ENCODE peak calls at places on chromosomes 11 and 22, in ten cellular contexts. I is dermis microvascular lymphatic vessel endothelial cell; W is HEK293T; Z is uterus; K is aorta; H is activated T-cell treated with anti-CD3 and anti-CD28 coated beads, Interleukin-2, amount 50 U/mL, for 1 hour; F is myocyte; P is amniotic epithelial cell; O is Kasumi-1; V is stimulated activated CD4-positive, alpha-beta T cell treated with anti-CD3 and anti-CD28 coated beads, Interleukin-1b, Interleukin-23, amount 100 ng/mL, for 4 hours. E is an unnamed sample.

GRCh38 chr11:70757241-70757640 is 358.9 kb downstream of the CTTN start:
- DNase-seq in I (no peak), W (no peak), Z (no peak), K (no peak), H (no peak), F (no peak), P (no peak), O (no peak), V (no peak), E (no peak)

GRCh38 chr11:75718406-75719088 is 909 bp downstream of the MOGAT2 start:
- DNase-seq in I (no peak), W (no peak), Z (no peak), K (no peak), H (no peak), F (no peak), P (no peak), O (no peak), V (no peak), E (no peak)

GRCh38 chr22:22810018-22810427 is 77.6 kb upstream of the IGLL5 start:
- DNase-seq in I (peak; percentile 54), W (no peak), Z (no peak), K (peak; percentile 69), H (peak; percentile 69), F (peak; percentile 33), P (peak; percentile 10), O (peak; percentile 54), V (peak; percentile 54), E (no peak)

GRCh38 chr11:36258730-36259360 is 30.4 kb downstream of the COMMD9 start:
- DNase-seq in I (peak; percentile 81), W (peak; percentile 68), Z (peak; percentile 47), K (peak; percentile 70), H (no peak), F (peak; percentile 64), P (peak; percentile 79), O (peak; percentile 84), V (peak; percentile 5), E (no peak)

GRCh38 chr11:96817488-96817887 is 427.7 kb downstream of the JRKL start:
- DNase-seq in I (no peak), W (no peak), Z (no peak), K (no peak), H (no peak), F (no peak), P (peak; percentile 73), O (no peak), V (no peak), E (no peak)

GRCh38 chr11:94151903-94152677 is 23.4 kb downstream of the PANX1 start:
- DNase-seq in I (peak; percentile 87), W (no peak), Z (no peak), K (peak; percentile 65), H (no peak), F (peak; percentile 82), P (peak; percentile 84), O (peak; percentile 22), V (no peak), E (no peak)

GRCh38 chr11:100681064-100681502 is 6.0 kb upstream of the ARHGAP42 start:
- DNase-seq in I (peak; percentile 62), W (no peak), Z (peak; percentile 51), K (peak; percentile 77), H (no peak), F (peak; percentile 84), P (peak; percentile 50), O (peak; percentile 84), V (no peak), E (no peak)

GRCh38 chr11:46348566-46348981 is 1.3 kb downstream of the DGKZ start:
- DNase-seq in I (no peak), W (no peak), Z (no peak), K (no peak), H (no peak), F (peak; percentile 30), P (no peak), O (no peak), V (no peak), E (no peak)

GRCh38 chr11:109677876-109678275 is 255.9 kb downstream of the C11orf87 start:
- DNase-seq in I (no peak), W (no peak), Z (no peak), K (no peak), H (no peak), F (no peak), P (no peak), O (no peak), V (no peak), E (no peak)

GRCh38 chr11:44624761-44625221 is 59.3 kb downstream of the CD82 start:
- DNase-seq in I (no peak), W (no peak), Z (peak; percentile 14), K (no peak), H (no peak), F (peak; percentile 67), P (peak; percentile 72), O (no peak), V (no peak), E (no peak)

GRCh38 chr11:27414644-27415043 is 51.6 kb upstream of the CCDC34 start:
- DNase-seq in I (no peak), W (no peak), Z (no peak), K (no peak), H (no peak), F (no peak), P (no peak), O (no peak), V (no peak), E (no peak)

GRCh38 chr11:1840780-1841480 is 2.1 kb downstream of the TNNI2 start:
- DNase-seq in I (no peak), W (no peak), Z (no peak), K (peak; percentile 48), H (no peak), F (no peak), P (no peak), O (no peak), V (no peak), E (no peak)

GRCh38 chr22:22824340-22825212 is 63.0 kb upstream of the IGLL5 start:
- DNase-seq in I (no peak), W (no peak), Z (no peak), K (no peak), H (no peak), F (no peak), P (no peak), O (no peak), V (no peak), E (no peak)

GRCh38 chr11:86172894-86173293 is 71.7 kb upstream of the EED start:
- DNase-seq in I (peak; percentile 36), W (no peak), Z (no peak), K (no peak), H (no peak), F (no peak), P (peak; percentile 73), O (no peak), V (no peak), E (no peak)

GRCh38 chr11:65524010-65524746 is 705 bp upstream of the SCYL1 start:
- DNase-seq in I (no peak), W (no peak), Z (peak; percentile 70), K (peak; percentile 79), H (peak; percentile 36), F (no peak), P (peak; percentile 79), O (no peak), V (no peak), E (peak; percentile 85)

GRCh38 chr11:13008625-13009475 is at the start of gene RASSF10:
- DNase-seq in I (peak; percentile 52), W (peak; percentile 17), Z (no peak), K (no peak), H (no peak), F (peak; percentile 7), P (no peak), O (no peak), V (no peak), E (no peak)

GRCh38 chr11:35163707-35164496 is 24.9 kb downstream of the CD44 start:
- DNase-seq in I (no peak), W (no peak), Z (no peak), K (no peak), H (no peak), F (no peak), P (no peak), O (peak; percentile 32), V (no peak), E (no peak)

GRCh38 chr11:12214751-12215150 is 104.4 kb downstream of the MICAL2 start:
- DNase-seq in I (no peak), W (no peak), Z (no peak), K (no peak), H (no peak), F (no peak), P (peak; percentile 90), O (no peak), V (no peak), E (no peak)

GRCh38 chr11:31480930-31481329 is 28.5 kb downstream of the IMMP1L start:
- DNase-seq in I (no peak), W (no peak), Z (no peak), K (no peak), H (no peak), F (no peak), P (no peak), O (no peak), V (no peak), E (no peak)

GRCh38 chr22:25930710-25931353 is 188.8 kb downstream of the MYO18B start:
- DNase-seq in I (no peak), W (no peak), Z (no peak), K (no peak), H (no peak), F (no peak), P (no peak), O (no peak), V (no peak), E (no peak)

GRCh38 chr11:65439331-65440181 is 17.0 kb downstream of the NEAT1 start:
- DNase-seq in I (peak; percentile 38), W (no peak), Z (peak; percentile 12), K (no peak), H (no peak), F (peak; percentile 45), P (peak; percentile 60), O (no peak), V (no peak), E (no peak)

GRCh38 chr11:58829736-58830135 is 14.8 kb downstream of the GLYATL2 start:
- DNase-seq in I (no peak), W (no peak), Z (no peak), K (no peak), H (no peak), F (peak; percentile 5), P (no peak), O (no peak), V (no peak), E (no peak)

GRCh38 chr11:62464655-62465054 is 45.8 kb downstream of the SCGB1A1 start:
- DNase-seq in I (no peak), W (no peak), Z (no peak), K (no peak), H (no peak), F (no peak), P (no peak), O (no peak), V (no peak), E (no peak)

GRCh38 chr22:25067851-25068421 is 115.4 kb downstream of the KIAA1671 start:
- DNase-seq in I (no peak), W (no peak), Z (no peak), K (peak; percentile 84), H (peak; percentile 83), F (peak; percentile 95), P (no peak), O (no peak), V (peak; percentile 34), E (no peak)

GRCh38 chr11:101666916-101667315 is 83.1 kb upstream of the TRPC6 start:
- DNase-seq in I (no peak), W (no peak), Z (no peak), K (no peak), H (no peak), F (no peak), P (no peak), O (no peak), V (no peak), E (no peak)

GRCh38 chr22:19629331-19629719 is 85.0 kb upstream of the SEPTIN5 start:
- DNase-seq in I (no peak), W (no peak), Z (no peak), K (no peak), H (no peak), F (no peak), P (no peak), O (no peak), V (no peak), E (no peak)

GRCh38 chr11:23124249-23124648 is 264.0 kb upstream of the CCDC179 start:
- DNase-seq in I (no peak), W (no peak), Z (no peak), K (no peak), H (no peak), F (no peak), P (no peak), O (no peak), V (no peak), E (no peak)